ENCODE peak calls at places on chromosome 7, in five cellular contexts. Q is Peyer's patch; F is tibial artery; C is naive thymus-derived CD4-positive, alpha-beta T cell; X is A549. Y is an unnamed sample.
A peak's percentile ranks its signal among the peaks of the same experiment; 100 is the strongest.

GRCh38 chr7:152910545-152911013 is 151.0 kb downstream of the ACTR3B start:
- DNase-seq in Q (no peak), F (no peak), C (no peak), X (no peak), Y (no peak)

GRCh38 chr7:101702362-101702850 is 73.3 kb upstream of the MYL10 start:
- DNase-seq in Q (peak; percentile 91), F (no peak), C (no peak), X (peak; percentile 60), Y (peak; percentile 30)

GRCh38 chr7:117659453-117660086 is 179.7 kb downstream of the CFTR start:
- DNase-seq in Q (no peak), F (no peak), C (no peak), X (peak; percentile 24), Y (no peak)

GRCh38 chr7:70035509-70035908 is 437.2 kb downstream of the AUTS2 start:
- DNase-seq in Q (no peak), F (no peak), C (no peak), X (no peak), Y (no peak)

GRCh38 chr7:84701524-84702306 is 485.1 kb downstream of the SEMA3D start:
- DNase-seq in Q (peak; percentile 84), F (peak; percentile 63), C (no peak), X (peak; percentile 95), Y (no peak)

GRCh38 chr7:91942312-91942711 is 1.6 kb downstream of the AKAP9 start:
- DNase-seq in Q (no peak), F (no peak), C (no peak), X (no peak), Y (peak; percentile 18)

GRCh38 chr7:1591876-1592275 is 22.0 kb upstream of the PSMG3 start:
- DNase-seq in Q (no peak), F (no peak), C (no peak), X (no peak), Y (peak; percentile 19)

GRCh38 chr7:85612514-85612913 is 425.7 kb upstream of the SEMA3D start:
- DNase-seq in Q (no peak), F (no peak), C (no peak), X (no peak), Y (no peak)

GRCh38 chr7:114889646-114890285 is 32.1 kb upstream of the MDFIC start:
- DNase-seq in Q (peak; percentile 49), F (no peak), C (no peak), X (peak; percentile 92), Y (no peak)

GRCh38 chr7:84399661-84400060 is 205.1 kb upstream of the SEMA3A start:
- DNase-seq in Q (no peak), F (no peak), C (no peak), X (no peak), Y (no peak)

GRCh38 chr7:150946826-150947750 is 31.0 kb downstream of the KCNH2 start:
- DNase-seq in Q (peak; percentile 43), F (peak; percentile 54), C (no peak), X (no peak), Y (no peak)

GRCh38 chr7:1040790-1041189 is 3.6 kb upstream of the GPR146 start:
- DNase-seq in Q (no peak), F (no peak), C (no peak), X (no peak), Y (no peak)

GRCh38 chr7:152762056-152762455 is 2.5 kb downstream of the ACTR3B start:
- DNase-seq in Q (no peak), F (no peak), C (no peak), X (no peak), Y (no peak)

GRCh38 chr7:152200395-152200794 is 174.9 kb downstream of the GALNT11 start:
- DNase-seq in Q (no peak), F (no peak), C (no peak), X (no peak), Y (no peak)

GRCh38 chr7:22184549-22185199 is 172.3 kb downstream of the RAPGEF5 start:
- DNase-seq in Q (no peak), F (no peak), C (no peak), X (no peak), Y (no peak)

GRCh38 chr7:33933611-33934281 is 28.4 kb downstream of the BMPER start:
- DNase-seq in Q (no peak), F (no peak), C (no peak), X (peak; percentile 30), Y (no peak)

GRCh38 chr7:73434701-73435069 is 1.1 kb downstream of the FZD9 start:
- DNase-seq in Q (no peak), F (no peak), C (no peak), X (no peak), Y (no peak)

GRCh38 chr7:52720856-52721255 is 314.6 kb upstream of the POM121L12 start:
- DNase-seq in Q (no peak), F (no peak), C (no peak), X (no peak), Y (no peak)

GRCh38 chr7:155489862-155490696 is 32.1 kb downstream of the EN2 start:
- DNase-seq in Q (peak; percentile 64), F (no peak), C (no peak), X (no peak), Y (no peak)

GRCh38 chr7:154907651-154908620 is 95.0 kb downstream of the PAXIP1 start:
- DNase-seq in Q (no peak), F (no peak), C (no peak), X (no peak), Y (no peak)

GRCh38 chr7:44381494-44382220 is 56.3 kb upstream of the CAMK2B start:
- DNase-seq in Q (no peak), F (peak; percentile 51), C (no peak), X (no peak), Y (no peak)

GRCh38 chr7:39847227-39847626 is 102.8 kb upstream of the CDK13 start:
- DNase-seq in Q (no peak), F (no peak), C (no peak), X (no peak), Y (no peak)

GRCh38 chr7:149686001-149686400 is 87.4 kb downstream of the ZNF467 start:
- DNase-seq in Q (no peak), F (no peak), C (no peak), X (no peak), Y (no peak)

GRCh38 chr7:66737667-66738066 is 2.9 kb upstream of the RABGEF1 start:
- DNase-seq in Q (no peak), F (no peak), C (no peak), X (no peak), Y (peak; percentile 81)

GRCh38 chr7:51457079-51457478 is 140.5 kb upstream of the COBL start:
- DNase-seq in Q (no peak), F (no peak), C (no peak), X (no peak), Y (no peak)

GRCh38 chr7:27150568-27151340 is 1.6 kb downstream of the HOXA3 start:
- DNase-seq in Q (peak; percentile 89), F (peak; percentile 90), C (peak; percentile 74), X (peak; percentile 81), Y (peak; percentile 86)

GRCh38 chr7:159102681-159103381 is 41.8 kb downstream of the VIPR2 start:
- DNase-seq in Q (peak; percentile 28), F (peak; percentile 54), C (no peak), X (no peak), Y (no peak)

GRCh38 chr7:105304040-105304895 is 84.5 kb downstream of the SRPK2 start:
- DNase-seq in Q (no peak), F (no peak), C (no peak), X (peak; percentile 11), Y (no peak)

GRCh38 chr7:95473276-95473985 is 12.3 kb upstream of the ASB4 start:
- DNase-seq in Q (no peak), F (no peak), C (no peak), X (no peak), Y (no peak)

GRCh38 chr7:81234896-81235295 is 316.0 kb upstream of the SEMA3C start:
- DNase-seq in Q (no peak), F (no peak), C (no peak), X (no peak), Y (no peak)

GRCh38 chr7:135704074-135704473 is 23.9 kb downstream of the SLC13A4 start:
- DNase-seq in Q (no peak), F (no peak), C (no peak), X (peak; percentile 14), Y (peak; percentile 22)

GRCh38 chr7:87767827-87768226 is 108.3 kb downstream of the SLC25A40 start:
- DNase-seq in Q (no peak), F (no peak), C (no peak), X (no peak), Y (no peak)

GRCh38 chr7:107879400-107880035 is 11.5 kb upstream of the DLD start:
- DNase-seq in Q (peak; percentile 69), F (no peak), C (peak; percentile 50), X (peak; percentile 63), Y (peak; percentile 63)

DNA sequence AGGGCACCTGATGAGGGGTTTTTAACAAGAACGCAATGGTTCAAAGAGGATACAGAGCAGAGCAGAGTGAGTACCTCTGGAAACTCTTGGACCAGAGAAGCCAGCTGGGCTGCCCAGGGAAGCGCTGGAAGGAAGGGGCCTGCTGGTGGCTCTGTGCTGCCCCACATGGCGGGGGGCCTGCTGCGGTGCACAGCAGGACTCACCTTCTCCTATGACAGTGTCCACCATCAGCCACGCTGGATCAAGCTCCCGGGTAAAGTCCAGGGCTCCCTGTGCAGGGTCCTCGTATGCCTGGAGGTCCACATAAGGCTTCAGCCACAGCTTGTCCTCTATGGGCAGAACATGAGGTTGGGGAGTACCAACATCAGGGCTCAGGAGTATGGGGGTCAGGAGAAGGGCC is 12.5 kb downstream of the EPHA1 start:
- DNase-seq in Q (no peak), F (peak; percentile 45), C (no peak), X (no peak), Y (no peak)
- H3K27ac ChIP-seq in Q (no peak overlapping the region), F (no peak overlapping the region), C (no peak overlapping the region), X (no peak overlapping the region), Y (no peak overlapping the region)

GRCh38 chr7:30184804-30185487 is 50.2 kb downstream of the MTURN start:
- DNase-seq in Q (no peak), F (peak; percentile 81), C (no peak), X (no peak), Y (no peak)
- H3K27ac ChIP-seq in Q (no peak overlapping the region), F (peak overlapping the region; percentile 40), C (no peak overlapping the region), X (no peak overlapping the region), Y (no peak overlapping the region)

DNA sequence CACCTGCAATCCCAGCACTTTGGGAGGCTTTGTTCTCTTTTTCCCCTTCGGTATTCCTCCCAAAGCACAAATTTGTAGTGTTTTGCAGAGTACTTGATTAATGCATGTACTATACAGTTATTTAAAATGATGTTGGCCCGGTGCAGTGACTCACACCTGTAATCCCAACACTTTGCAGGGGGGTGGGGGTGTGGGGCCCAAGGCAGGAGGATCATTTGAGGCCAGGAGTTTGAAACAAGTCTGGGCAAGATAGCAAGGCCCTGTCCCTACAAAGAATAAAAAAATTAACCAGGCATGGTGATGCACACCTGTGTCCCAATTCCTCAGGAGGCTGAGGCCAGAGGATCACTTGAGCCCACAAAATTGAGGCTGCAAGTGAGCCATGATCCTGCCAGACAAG is 26.8 kb upstream of the FOXK1 start:
- DNase-seq in Q (no peak), F (no peak), C (no peak), X (no peak), Y (no peak)
- H3K27ac ChIP-seq in Q (no peak overlapping the region), F (no peak overlapping the region), C (no peak overlapping the region), X (no peak overlapping the region), Y (no peak overlapping the region)

GRCh38 chr7:111871283-111871682 is 309.0 kb upstream of the IMMP2L start:
- DNase-seq in Q (no peak), F (no peak), C (no peak), X (no peak), Y (no peak)

GRCh38 chr7:111869266-111869665 is 307.0 kb upstream of the IMMP2L start:
- DNase-seq in Q (no peak), F (no peak), C (no peak), X (no peak), Y (no peak)

GRCh38 chr7:111873963-111874693 is 311.8 kb upstream of the IMMP2L start:
- DNase-seq in Q (no peak), F (no peak), C (no peak), X (no peak), Y (no peak)

GRCh38 chr7:111872411-111872810 is 310.1 kb upstream of the IMMP2L start:
- DNase-seq in Q (no peak), F (no peak), C (no peak), X (no peak), Y (no peak)

GRCh38 chr7:111872837-111873646 is 310.8 kb upstream of the IMMP2L start:
- DNase-seq in Q (no peak), F (no peak), C (no peak), X (no peak), Y (no peak)
- H3K27ac ChIP-seq in Q (no peak overlapping the region), F (peak overlapping the region; percentile 52), C (no peak overlapping the region), X (no peak overlapping the region), Y (no peak overlapping the region)

Y was measured in OCI-LY7.